ENCODE peak calls at places on chromosomes 2 and 18, in six cellular contexts. One of them, this sample, is unnamed.

GRCh38 chr2:186424265-186424664 is 61.8 kb upstream of the ZC3H15 start:
- DNase-seq in H9: no peak
- DNase-seq in cardiac muscle cell: no peak
- DNase-seq in tibial artery: no peak
- DNase-seq in heart left ventricle: no peak
- DNase-seq in CD4-positive, alpha-beta memory T cell: no peak
- DNase-seq in this sample: peak

GRCh38 chr2:235614900-235615712 is 121.3 kb downstream of the AGAP1 start:
- DNase-seq in cardiac muscle cell: no peak
- DNase-seq in tibial artery: peak
- DNase-seq in heart left ventricle: peak
- DNase-seq in H9: no peak
- DNase-seq in CD4-positive, alpha-beta memory T cell: no peak
- DNase-seq in this sample: no peak

GRCh38 chr18:75203456-75204261 is 5.3 kb downstream of the PTGR3 start:
- DNase-seq in heart left ventricle: peak
- DNase-seq in CD4-positive, alpha-beta memory T cell: no peak
- DNase-seq in cardiac muscle cell: no peak
- DNase-seq in tibial artery: no peak
- DNase-seq in H9: no peak
- DNase-seq in this sample: no peak

GRCh38 chr2:232463701-232464533 is 8.0 kb downstream of the ALPI start:
- DNase-seq in cardiac muscle cell: no peak
- DNase-seq in tibial artery: no peak
- DNase-seq in heart left ventricle: no peak
- DNase-seq in H9: no peak
- DNase-seq in CD4-positive, alpha-beta memory T cell: no peak
- DNase-seq in this sample: no peak

GRCh38 chr18:33194793-33195192 is 245.7 kb downstream of the CCDC178 start:
- DNase-seq in CD4-positive, alpha-beta memory T cell: no peak
- DNase-seq in cardiac muscle cell: no peak
- DNase-seq in H9: no peak
- DNase-seq in tibial artery: no peak
- DNase-seq in heart left ventricle: no peak
- DNase-seq in this sample: no peak

GRCh38 chr2:241317391-241317790 is 1.7 kb downstream of the SEPTIN2 start:
- DNase-seq in tibial artery: no peak
- DNase-seq in CD4-positive, alpha-beta memory T cell: no peak
- DNase-seq in cardiac muscle cell: no peak
- DNase-seq in H9: no peak
- DNase-seq in heart left ventricle: no peak
- DNase-seq in this sample: no peak

GRCh38 chr2:104766683-104767082 is 87.2 kb upstream of the POU3F3 start:
- DNase-seq in H9: peak
- DNase-seq in CD4-positive, alpha-beta memory T cell: no peak
- DNase-seq in heart left ventricle: no peak
- DNase-seq in cardiac muscle cell: no peak
- DNase-seq in tibial artery: no peak
- DNase-seq in this sample: peak

GRCh38 chr2:150860301-150860700 is 372.8 kb upstream of the RND3 start:
- DNase-seq in H9: no peak
- DNase-seq in cardiac muscle cell: no peak
- DNase-seq in CD4-positive, alpha-beta memory T cell: no peak
- DNase-seq in tibial artery: no peak
- DNase-seq in heart left ventricle: no peak
- DNase-seq in this sample: no peak

GRCh38 chr2:225400546-225400945 is 1.0 kb downstream of the NYAP2 start:
- DNase-seq in tibial artery: no peak
- DNase-seq in cardiac muscle cell: no peak
- DNase-seq in H9: no peak
- DNase-seq in CD4-positive, alpha-beta memory T cell: no peak
- DNase-seq in heart left ventricle: no peak
- DNase-seq in this sample: no peak

GRCh38 chr2:201852878-201853415 is 46.6 kb downstream of the CDK15 start:
- DNase-seq in tibial artery: no peak
- DNase-seq in heart left ventricle: no peak
- DNase-seq in cardiac muscle cell: no peak
- DNase-seq in H9: no peak
- DNase-seq in CD4-positive, alpha-beta memory T cell: no peak
- DNase-seq in this sample: no peak

GRCh38 chr2:28979576-28980366 is 1.3 kb upstream of the TOGARAM2 start:
- DNase-seq in cardiac muscle cell: peak
- DNase-seq in CD4-positive, alpha-beta memory T cell: no peak
- DNase-seq in heart left ventricle: no peak
- DNase-seq in tibial artery: no peak
- DNase-seq in H9: no peak
- DNase-seq in this sample: no peak

DNA sequence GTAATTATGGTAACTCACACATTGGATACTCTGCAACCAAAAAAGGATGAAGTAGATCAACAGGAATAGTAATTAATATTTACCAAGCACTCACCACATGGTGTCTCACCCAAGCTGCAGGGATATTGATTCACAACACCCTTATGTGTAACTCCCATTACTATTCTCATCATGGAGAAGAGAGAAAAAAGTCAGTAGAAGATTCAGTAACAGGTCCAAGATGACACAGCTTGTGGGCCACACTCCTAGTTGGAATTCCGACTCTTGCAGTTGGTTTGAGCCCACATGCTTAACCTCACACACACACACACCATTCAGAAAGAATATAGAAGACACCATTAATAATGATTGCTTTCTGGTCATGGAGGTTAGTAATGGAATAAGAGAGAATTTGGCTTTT is 1.7 kb upstream of the MLPH start:
- DNase-seq in H9: no peak
- DNase-seq in heart left ventricle: no peak
- DNase-seq in tibial artery: no peak
- DNase-seq in cardiac muscle cell: no peak
- DNase-seq in CD4-positive, alpha-beta memory T cell: no peak
- DNase-seq in this sample: no peak
- H3K27ac ChIP-seq in H9: no peak
- H3K27ac ChIP-seq in heart left ventricle: no peak
- H3K27ac ChIP-seq in tibial artery: no peak
- H3K27ac ChIP-seq in cardiac muscle cell: no peak
- H3K27ac ChIP-seq in CD4-positive, alpha-beta memory T cell: no peak
- H3K27ac ChIP-seq in this sample: no peak

DNA sequence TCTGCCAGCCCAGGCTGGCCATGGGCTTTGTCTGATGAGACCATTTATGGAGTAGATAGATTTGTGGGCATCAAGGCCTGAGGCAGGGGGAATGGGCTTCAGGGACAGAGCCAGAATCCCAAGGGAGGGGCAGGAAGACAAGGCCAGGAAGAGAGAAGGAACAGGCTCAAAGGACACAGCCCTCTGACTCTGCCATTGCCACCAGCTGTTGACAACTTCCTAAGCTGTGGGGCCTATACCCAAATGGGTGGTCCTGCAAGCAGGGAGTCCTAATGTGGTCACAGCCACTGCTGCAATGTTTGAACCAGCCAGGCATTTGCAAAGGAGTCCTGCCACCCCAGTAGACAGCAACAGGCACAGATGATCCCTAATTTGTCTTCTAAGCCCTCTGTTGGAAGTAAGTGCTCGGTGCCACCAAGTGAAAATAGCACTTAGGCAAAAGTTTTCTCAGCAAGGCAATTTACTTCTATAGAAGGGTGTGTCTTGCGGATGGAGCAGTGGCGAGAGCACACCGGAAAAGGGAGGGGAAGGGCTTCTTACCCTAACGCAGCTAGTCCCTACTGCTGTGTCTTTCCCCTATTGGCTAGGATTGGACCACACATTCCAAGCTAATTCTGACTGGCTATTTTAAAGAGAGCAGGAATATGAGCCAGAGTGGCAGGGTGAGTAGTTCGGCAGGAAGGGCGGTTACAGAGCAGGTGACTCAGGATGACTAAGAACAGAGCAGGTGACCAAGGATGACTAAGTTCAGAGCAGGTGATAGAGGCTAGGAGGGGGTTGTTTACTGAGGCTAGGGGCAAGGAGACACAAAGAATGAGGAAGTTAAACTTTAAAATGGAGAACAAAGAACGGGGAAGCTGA is 47.2 kb downstream of the C1QL2 start:
- DNase-seq in heart left ventricle: no peak
- DNase-seq in CD4-positive, alpha-beta memory T cell: no peak
- DNase-seq in H9: peak
- DNase-seq in tibial artery: no peak
- DNase-seq in cardiac muscle cell: no peak
- DNase-seq in this sample: no peak
- H3K27ac ChIP-seq in heart left ventricle: no peak
- H3K27ac ChIP-seq in CD4-positive, alpha-beta memory T cell: no peak
- H3K27ac ChIP-seq in H9: peak
- H3K27ac ChIP-seq in tibial artery: no peak
- H3K27ac ChIP-seq in cardiac muscle cell: no peak
- H3K27ac ChIP-seq in this sample: no peak

DNA sequence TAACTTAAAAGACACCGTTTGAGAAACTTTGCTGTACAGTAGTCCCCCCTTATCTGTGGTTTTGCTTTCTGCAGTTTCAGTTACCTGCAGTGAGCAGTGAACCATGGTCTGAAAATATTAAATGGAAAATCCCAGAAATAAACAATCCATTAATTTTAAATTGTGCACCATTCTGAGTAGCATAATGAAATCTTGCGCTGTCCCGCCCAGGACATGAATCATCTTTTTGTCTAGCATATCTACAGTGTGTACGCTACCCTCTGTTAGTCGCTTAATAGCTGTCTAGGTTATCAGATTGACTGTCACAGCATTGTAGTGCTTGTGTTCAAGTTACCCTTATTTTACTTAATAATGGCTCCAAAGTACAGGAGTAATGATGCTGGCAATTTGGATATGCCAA is 6.1 kb downstream of the ARPC2 start:
- DNase-seq in tibial artery: no peak
- DNase-seq in H9: no peak
- DNase-seq in CD4-positive, alpha-beta memory T cell: peak
- DNase-seq in heart left ventricle: no peak
- DNase-seq in cardiac muscle cell: no peak
- DNase-seq in this sample: no peak
- H3K27ac ChIP-seq in tibial artery: no peak
- H3K27ac ChIP-seq in H9: no peak
- H3K27ac ChIP-seq in CD4-positive, alpha-beta memory T cell: peak
- H3K27ac ChIP-seq in heart left ventricle: no peak
- H3K27ac ChIP-seq in cardiac muscle cell: no peak
- H3K27ac ChIP-seq in this sample: no peak

DNA sequence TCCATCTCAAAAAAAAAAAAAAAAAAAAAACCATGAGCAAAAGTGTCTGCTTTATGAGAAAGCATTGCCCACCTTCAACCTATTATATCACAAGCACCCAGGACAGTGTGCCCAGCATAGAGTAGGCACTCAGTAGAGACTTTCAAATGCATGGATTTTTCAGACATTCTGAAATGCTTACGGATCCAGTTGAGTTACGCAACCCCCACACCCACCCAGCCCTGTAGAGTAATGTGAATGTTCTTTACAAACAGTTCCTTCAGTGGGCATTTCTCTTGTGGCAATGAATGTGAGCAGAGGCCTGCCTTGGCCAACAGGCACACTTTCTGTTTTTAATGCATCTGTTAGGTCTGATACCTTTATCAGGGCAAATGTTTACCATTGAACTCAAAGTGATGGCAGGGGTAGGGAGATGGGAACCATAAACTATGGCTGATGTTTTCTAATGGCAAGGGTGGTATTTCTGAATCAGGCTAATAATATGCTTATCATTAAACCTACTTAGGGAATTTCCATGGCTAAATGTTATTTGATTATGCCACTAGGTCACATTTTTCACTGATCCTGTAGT is 65.0 kb upstream of the RPL31 start:
- DNase-seq in tibial artery: no peak
- DNase-seq in CD4-positive, alpha-beta memory T cell: no peak
- DNase-seq in cardiac muscle cell: no peak
- DNase-seq in H9: no peak
- DNase-seq in heart left ventricle: no peak
- DNase-seq in this sample: no peak
- H3K27ac ChIP-seq in tibial artery: no peak
- H3K27ac ChIP-seq in CD4-positive, alpha-beta memory T cell: no peak
- H3K27ac ChIP-seq in cardiac muscle cell: no peak
- H3K27ac ChIP-seq in H9: no peak
- H3K27ac ChIP-seq in heart left ventricle: peak
- H3K27ac ChIP-seq in this sample: no peak

DNA sequence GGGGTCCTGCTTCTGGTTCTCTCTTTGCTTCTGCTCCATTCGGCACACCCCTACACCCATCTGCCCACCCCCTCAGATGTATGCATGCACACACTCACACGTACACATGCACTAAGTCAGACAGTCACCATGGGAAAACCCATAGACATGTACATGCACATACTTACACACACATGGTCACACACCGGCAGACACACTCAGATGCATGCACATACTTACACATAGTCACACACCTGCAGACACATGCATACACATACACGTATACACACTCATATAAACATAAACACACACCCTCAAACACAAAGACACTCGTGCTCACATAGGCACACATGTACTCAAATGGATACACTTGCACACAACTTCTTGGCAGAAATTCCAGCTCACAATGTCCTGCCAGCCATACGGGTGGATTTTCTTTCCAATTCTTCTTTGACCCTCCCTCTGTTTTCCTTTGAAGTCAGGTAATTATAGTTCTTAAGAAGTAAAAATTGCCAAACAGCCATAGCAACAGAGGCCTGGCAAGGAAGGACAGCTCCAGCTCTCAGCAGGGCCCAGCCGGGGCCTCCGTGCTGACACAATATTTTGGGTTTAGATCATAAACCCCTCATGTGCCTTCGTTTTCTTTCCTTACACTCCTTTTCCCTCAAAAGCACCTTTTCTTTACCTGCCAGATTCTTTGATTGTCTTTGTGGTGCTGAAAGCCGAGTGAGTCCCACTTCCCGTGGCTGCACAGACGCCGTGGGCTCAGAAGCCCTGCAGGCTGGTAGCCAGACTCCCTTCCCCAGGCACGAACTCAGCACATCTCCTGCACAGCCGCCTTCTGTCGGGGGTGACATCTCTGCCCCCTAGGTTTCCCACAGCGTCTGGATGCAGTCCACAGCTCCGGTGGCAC is 195.7 kb downstream of the ARL4C start:
- DNase-seq in cardiac muscle cell: no peak
- DNase-seq in heart left ventricle: no peak
- DNase-seq in H9: no peak
- DNase-seq in CD4-positive, alpha-beta memory T cell: no peak
- DNase-seq in tibial artery: no peak
- DNase-seq in this sample: no peak
- H3K27ac ChIP-seq in cardiac muscle cell: no peak
- H3K27ac ChIP-seq in heart left ventricle: no peak
- H3K27ac ChIP-seq in H9: no peak
- H3K27ac ChIP-seq in CD4-positive, alpha-beta memory T cell: peak
- H3K27ac ChIP-seq in tibial artery: no peak
- H3K27ac ChIP-seq in this sample: no peak